ENCODE peak calls at places on chromosomes 3 and 15, in eight cellular contexts. C is H1, Q is neuronal stem cell, A is astrocyte, J is IMR-90, X is endodermal cell, U is DND-41, O is fibroblast of lung. W is an unnamed sample. For H3K27me3, the result is how much of the 10 kb centered on the place peaks cover.

GRCh38 chr15:43903864-43904290 is 77.1 kb downstream of the WDR76 start:
- DNase-seq in Q (peak), C (peak), O (peak), U (peak), J (peak), A (peak), X (peak), W (peak)

GRCh38 chr3:26099692-26100091 is 309.8 kb downstream of the OXSM start:
- DNase-seq in X (no peak), U (no peak), A (peak), Q (no peak), J (no peak), O (peak), C (no peak), W (peak)

GRCh38 chr3:39267631-39268553 is 11.9 kb downstream of the CX3CR1 start:
- DNase-seq in A (no peak), C (no peak), O (no peak), Q (no peak), U (no peak), X (no peak), J (no peak), W (no peak)

GRCh38 chr3:104909721-104910120 is 457.0 kb upstream of the ALCAM start:
- DNase-seq in U (no peak), Q (no peak), C (no peak), O (no peak), J (peak), X (no peak), A (no peak), W (no peak)

GRCh38 chr3:50655009-50655830 is 19.5 kb upstream of the DOCK3 start:
- DNase-seq in O (no peak), U (no peak), J (peak), C (no peak), A (no peak), Q (no peak), X (no peak), W (no peak)

GRCh38 chr15:74962671-74963070 is 6.1 kb upstream of the RPP25 start:
- DNase-seq in U (no peak), O (no peak), C (no peak), X (no peak), J (no peak), Q (no peak), A (no peak), W (no peak)

GRCh38 chr3:105362021-105362665 is 4.6 kb upstream of the ALCAM start:
- DNase-seq in A (peak), U (no peak), C (no peak), X (no peak), J (peak), O (peak), Q (no peak), W (peak)

GRCh38 chr15:31440754-31441298 is 114.2 kb downstream of the KLF13 start:
- DNase-seq in X (peak), Q (peak), J (peak), O (peak), C (no peak), A (no peak), U (no peak), W (peak)

GRCh38 chr15:63073497-63074172 is 31.1 kb downstream of the TPM1 start:
- DNase-seq in A (peak), O (peak), Q (no peak), C (no peak), X (no peak), U (no peak), J (no peak), W (no peak)

GRCh38 chr3:126480864-126481263 is 5.2 kb upstream of the ZXDC start:
- DNase-seq in O (no peak), U (no peak), X (no peak), Q (no peak), C (no peak), J (no peak), A (no peak), W (no peak)

GRCh38 chr15:36024066-36024465 is 478.1 kb upstream of the DPH6 start:
- DNase-seq in J (peak), A (no peak), Q (no peak), X (no peak), U (no peak), O (peak), C (no peak), W (no peak)

GRCh38 chr3:127043731-127044510 is 61.0 kb downstream of the PLXNA1 start:
- DNase-seq in A (no peak), U (no peak), O (no peak), C (no peak), Q (no peak), X (no peak), J (no peak), W (no peak)

GRCh38 chr3:160480931-160481330 is 31.3 kb upstream of the TRIM59 start:
- DNase-seq in O (peak), X (no peak), Q (no peak), U (no peak), J (peak), C (no peak), A (peak), W (no peak)

DNA sequence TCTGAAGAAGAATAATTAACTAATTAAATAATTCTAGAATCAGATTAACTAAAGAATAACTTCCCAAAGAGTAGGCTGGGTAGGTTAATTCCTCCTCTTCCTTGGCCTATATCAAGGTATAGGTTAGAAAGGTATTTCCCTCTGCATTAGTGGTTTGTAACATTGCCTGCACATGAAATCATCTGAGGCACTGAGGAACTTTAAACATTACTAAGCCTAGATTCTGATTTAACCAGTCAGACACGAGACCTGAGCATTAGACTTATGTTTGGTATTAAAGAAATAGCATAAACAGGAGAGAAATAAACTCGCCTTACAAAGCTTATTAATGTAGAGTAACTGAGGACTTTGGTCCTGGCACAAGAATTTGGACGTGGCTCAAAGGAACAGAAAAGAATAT is 84.2 kb downstream of the FGF7 start:
- DNase-seq in J (peak), O (peak), X (no peak), U (no peak), Q (no peak), A (no peak), C (no peak), W (no peak)
- H3K9ac ChIP-seq in J (no peak), O (no peak), X (no peak), U (no peak), Q (no peak), A (no peak), C (no peak), W (no peak)

GRCh38 chr15:66149871-66150270 is 103.7 kb downstream of the MEGF11 start:
- DNase-seq in U (no peak), J (no peak), A (no peak), X (no peak), O (no peak), C (no peak), Q (no peak), W (no peak)
- H3K27me3 ChIP-seq in U (under half), J (half or more), A (under half), X (under half), O (under half), C (under half), Q (under half), W (half or more)

GRCh38 chr15:69434679-69435078 is 17.9 kb upstream of the RPLP1 start:
- DNase-seq in O (no peak), X (no peak), Q (no peak), A (no peak), J (no peak), U (no peak), C (no peak), W (no peak)
- H3K4me3 ChIP-seq in O (no peak), X (no peak), Q (no peak), A (no peak), J (no peak), U (no peak), C (no peak), W (no peak)

DNA sequence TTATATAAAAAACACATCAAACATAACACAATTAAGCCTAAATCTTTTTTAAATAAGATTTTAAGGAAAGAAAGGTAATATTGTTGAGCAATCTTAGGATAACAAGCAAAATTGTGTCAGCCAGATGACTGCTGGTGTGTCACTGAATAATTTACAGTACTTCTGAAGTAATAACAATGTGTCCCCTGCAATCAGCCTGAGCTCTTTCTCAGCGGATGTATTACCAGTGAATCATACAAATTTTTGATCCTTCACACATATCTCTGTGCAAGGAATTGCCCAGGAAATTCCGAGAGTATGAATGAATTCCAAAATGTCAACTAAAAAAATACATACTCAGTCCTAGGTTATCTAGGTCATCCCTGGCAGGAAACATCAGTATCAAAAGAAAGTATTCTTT is 76.6 kb upstream of the PTX3 start:
- DNase-seq in C (no peak), O (peak), U (no peak), A (peak), Q (no peak), J (peak), X (no peak), W (peak)
- H3K9ac ChIP-seq in C (no peak), O (no peak), U (no peak), A (no peak), Q (no peak), J (no peak), X (no peak), W (peak)

DNA sequence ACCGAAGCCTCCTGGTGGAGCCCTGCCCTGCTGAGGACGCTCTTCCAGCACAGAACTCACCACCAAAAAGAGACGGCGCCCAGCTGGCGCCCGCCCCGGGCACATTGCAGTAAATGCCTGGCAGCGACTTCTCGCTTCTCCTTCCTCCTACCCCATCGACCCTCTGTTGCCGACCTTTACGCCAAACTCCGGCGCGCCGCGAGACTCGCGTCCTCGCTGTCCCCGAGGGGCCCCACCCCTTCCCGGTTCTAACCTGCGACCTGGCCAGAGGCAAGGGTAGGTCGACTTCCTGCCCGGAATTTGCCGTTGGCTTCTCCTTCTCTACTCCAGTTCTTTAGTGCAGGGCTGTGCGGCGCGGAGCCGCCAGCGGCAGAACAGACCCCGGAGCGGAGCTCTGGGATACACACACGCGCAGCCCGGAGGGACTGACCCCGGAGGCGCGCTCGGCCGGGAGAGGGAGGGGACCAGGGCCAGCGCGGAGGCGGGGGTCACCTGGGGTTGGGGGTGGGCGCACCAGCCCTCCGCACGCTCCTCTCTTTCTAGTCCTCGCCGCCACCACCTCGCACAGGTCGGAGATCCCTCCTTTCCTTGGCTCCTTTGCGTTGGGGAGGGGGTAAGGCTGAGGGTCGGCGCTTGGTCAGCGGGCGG is 226.6 kb upstream of the AZI2 start:
- DNase-seq in C (no peak), O (no peak), J (no peak), A (peak), Q (peak), X (peak), U (no peak), W (peak)
- H3K27me3 ChIP-seq in C (under half), O (under half), J (under half), A (under half), Q (under half), X (half or more), U (under half), W (under half)

DNA sequence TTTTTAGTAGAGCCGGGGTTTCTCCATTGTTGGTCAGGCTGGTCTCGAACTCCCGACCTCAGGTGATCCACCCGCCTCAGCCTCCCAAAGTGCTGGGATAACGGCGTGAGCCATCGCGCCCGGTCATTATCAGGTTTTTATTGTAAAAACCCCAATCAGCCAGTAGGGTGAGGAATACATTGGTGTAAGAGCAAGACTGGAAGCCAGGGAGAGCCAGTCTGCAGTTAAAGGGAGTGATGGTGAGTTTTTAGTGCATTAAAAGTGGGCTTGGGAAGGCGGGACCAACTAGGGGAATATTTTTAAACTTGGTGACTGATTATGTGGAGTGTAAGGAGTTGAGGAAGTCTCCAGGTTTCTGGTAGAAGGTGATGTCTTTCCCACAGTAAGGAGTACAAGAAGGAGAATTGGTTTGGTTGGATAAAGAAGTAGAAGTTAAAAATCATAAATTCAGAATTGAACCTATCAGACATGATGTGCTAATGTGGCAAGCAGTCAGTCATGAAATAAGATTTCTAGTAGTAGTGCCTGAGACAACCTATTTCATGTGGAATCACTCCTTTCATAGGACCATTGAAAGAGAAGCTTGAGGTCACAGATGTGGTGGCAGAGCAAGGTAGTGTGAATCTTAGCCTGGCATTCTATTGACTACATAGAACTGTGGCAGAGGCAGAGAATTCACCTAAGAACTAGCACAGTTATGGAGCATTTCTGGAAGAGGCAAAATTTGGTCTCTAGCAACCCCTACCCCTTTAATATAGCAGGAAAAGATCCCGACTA is 2.4 kb upstream of the DCBLD2 start:
- DNase-seq in C (no peak), Q (no peak), U (no peak), O (no peak), J (no peak), X (no peak), A (no peak), W (no peak)
- H3K4me3 ChIP-seq in C (no peak), Q (no peak), U (no peak), O (no peak), J (no peak), X (no peak), A (no peak), W (no peak)

GRCh38 chr15:45456212-45457106 is 66.1 kb downstream of the SLC30A4 start:
- DNase-seq in X (peak), A (peak), O (peak), U (peak), Q (no peak), C (no peak), J (peak), W (peak)
- H3K9ac ChIP-seq in X (no peak), A (peak), O (peak), U (no peak), Q (no peak), C (no peak), J (no peak), W (no peak)

GRCh38 chr15:38558714-38559059 is 5.9 kb downstream of the RASGRP1 start:
- DNase-seq in J (peak), O (peak), Q (no peak), X (no peak), A (no peak), C (no peak), U (no peak), W (no peak)
- H3K27me3 ChIP-seq in J (under half), O (under half), Q (under half), X (under half), A (under half), C (under half), U (under half), W (under half)